ENCODE peak calls at places on chromosomes 16 and 17, in six cellular contexts. X is SJSA1; T is CD8-positive, alpha-beta memory T cell; J is psoas muscle; N is A673; W is thyroid gland. D is an unnamed sample.

GRCh38 chr17:36928450-36929125 is 8.7 kb upstream of the LHX1 start:
- DNase-seq in W (no peak), N (no peak), T (no peak), X (no peak), J (no peak), D (no peak)

GRCh38 chr17:8020776-8021564 is 17.9 kb upstream of the ALOX15B start:
- DNase-seq in W (no peak), J (no peak), T (no peak), N (no peak), X (no peak), D (no peak)

GRCh38 chr16:57113042-57113453 is 20.7 kb downstream of the CPNE2 start:
- DNase-seq in J (no peak), X (no peak), N (no peak), W (peak), T (no peak), D (no peak)

GRCh38 chr17:79951361-79952264 is 84.1 kb downstream of the TBC1D16 start:
- DNase-seq in N (peak), W (peak), T (no peak), X (peak), J (peak), D (peak)

GRCh38 chr16:78742501-78743283 is 643.2 kb downstream of the WWOX start:
- DNase-seq in N (no peak), W (peak), X (peak), J (peak), T (peak), D (peak)

GRCh38 chr17:50468120-50469004 is at the start of gene CHAD:
- DNase-seq in T (no peak), W (no peak), N (no peak), J (peak), X (no peak), D (no peak)

GRCh38 chr16:8948831-8949230 is 14.9 kb downstream of the USP7 start:
- DNase-seq in X (no peak), N (no peak), W (no peak), J (no peak), T (no peak), D (no peak)

GRCh38 chr17:81515530-81516041 is 3.0 kb upstream of the ACTG1 start:
- DNase-seq in N (no peak), X (no peak), J (peak), T (peak), W (no peak), D (no peak)

GRCh38 chr16:88593489-88593888 is 23.3 kb downstream of the ZC3H18 start:
- DNase-seq in X (no peak), W (no peak), N (no peak), T (no peak), J (peak), D (no peak)

GRCh38 chr17:4839965-4840892 is 7.1 kb downstream of the MINK1 start:
- DNase-seq in W (no peak), J (no peak), X (peak), N (no peak), T (no peak), D (no peak)

GRCh38 chr17:4838306-4838785 is 5.2 kb downstream of the MINK1 start:
- DNase-seq in X (no peak), J (no peak), T (no peak), W (no peak), N (no peak), D (no peak)

GRCh38 chr17:4842376-4842775 is 9.2 kb downstream of the MINK1 start:
- DNase-seq in T (no peak), J (no peak), N (no peak), W (no peak), X (no peak), D (no peak)

GRCh38 chr17:4839221-4839620 is 6.1 kb downstream of the MINK1 start:
- DNase-seq in J (no peak), N (no peak), T (no peak), X (no peak), W (no peak), D (no peak)

GRCh38 chr17:4840893-4841242 is 7.7 kb downstream of the MINK1 start:
- DNase-seq in J (no peak), X (no peak), N (no peak), T (no peak), W (no peak), D (no peak)
- H3K4me3 ChIP-seq in J (no peak), X (no peak), N (no peak), T (no peak), W (no peak), D (no peak)

GRCh38 chr17:7011415-7011814 is 1.0 kb upstream of the RNASEK start:
- DNase-seq in N (no peak), T (no peak), W (no peak), J (peak), X (no peak), D (no peak)
- H3K27ac ChIP-seq in N (no peak), T (peak), W (no peak), J (no peak), X (no peak), D (no peak)

GRCh38 chr16:67801889-67802288 is 4.5 kb downstream of the RANBP10 start:
- DNase-seq in X (no peak), J (no peak), W (no peak), T (peak), N (no peak), D (no peak)

GRCh38 chr16:67806428-67807147 is at the start of the genes RANBP10 and TSNAXIP1:
- DNase-seq in T (peak), W (peak), X (peak), N (peak), J (peak), D (peak)

GRCh38 chr16:67805718-67806427 is 487 bp downstream of the RANBP10 start:
- DNase-seq in N (no peak), X (no peak), T (no peak), J (peak), W (peak), D (no peak)

GRCh38 chr16:67804853-67805542 is 1.4 kb downstream of the RANBP10 start:
- DNase-seq in J (no peak), T (no peak), N (no peak), W (no peak), X (no peak), D (no peak)

GRCh38 chr16:67803894-67804293 is 2.5 kb downstream of the RANBP10 start:
- DNase-seq in T (no peak), J (no peak), N (no peak), X (no peak), W (no peak), D (no peak)
- H3K4me3 ChIP-seq in T (no peak), J (no peak), N (no peak), X (no peak), W (no peak), D (no peak)

GRCh38 chr17:76868669-76869208 is 535 bp downstream of the MGAT5B start:
- DNase-seq in T (no peak), X (peak), N (no peak), J (no peak), W (no peak), D (no peak)

GRCh38 chr17:76867578-76868175 is 527 bp upstream of the MGAT5B start:
- DNase-seq in W (no peak), J (no peak), T (no peak), X (peak), N (no peak), D (no peak)

GRCh38 chr17:76869878-76870714 is 1.9 kb downstream of the MGAT5B start:
- DNase-seq in X (peak), W (no peak), T (no peak), N (no peak), J (no peak), D (no peak)

GRCh38 chr17:76868176-76868668 is at the start of gene MGAT5B:
- DNase-seq in N (peak), J (peak), W (peak), X (peak), T (peak), D (peak)

GRCh38 chr17:76869209-76869877 is 1.1 kb downstream of the MGAT5B start:
- DNase-seq in W (no peak), J (no peak), N (no peak), T (no peak), X (no peak), D (no peak)
- H3K27ac ChIP-seq in W (no peak), J (no peak), N (no peak), T (no peak), X (no peak), D (no peak)

GRCh38 chr17:17679748-17680147 is 1.5 kb upstream of the RAI1 start:
- DNase-seq in N (no peak), J (peak), W (peak), X (no peak), T (no peak), D (no peak)

GRCh38 chr17:17679243-17679642 is 2.0 kb upstream of the RAI1 start:
- DNase-seq in J (peak), T (no peak), N (no peak), X (no peak), W (no peak), D (no peak)

GRCh38 chr17:17681187-17681743 is at the start of gene RAI1:
- DNase-seq in T (peak), N (peak), X (peak), W (peak), J (peak), D (peak)

GRCh38 chr17:17681744-17682292 is 560 bp downstream of the RAI1 start:
- DNase-seq in J (peak), N (peak), T (peak), X (no peak), W (peak), D (no peak)

GRCh38 chr17:17680477-17681186 is 626 bp upstream of the RAI1 start:
- DNase-seq in W (no peak), J (no peak), N (no peak), T (no peak), X (no peak), D (no peak)
- H3K4me3 ChIP-seq in W (peak), J (peak), N (peak), T (no peak), X (peak), D (peak)

GRCh38 chr17:76439314-76439928 is 13.5 kb downstream of the UBE2O start:
- DNase-seq in J (no peak), X (no peak), T (no peak), W (no peak), N (no peak), D (no peak)
- H3K27ac ChIP-seq in J (no peak), X (no peak), T (no peak), W (no peak), N (no peak), D (no peak)

GRCh38 chr17:17938388-17939107 is 33.7 kb downstream of the TOM1L2 start:
- DNase-seq in T (no peak), W (no peak), N (no peak), J (no peak), X (no peak), D (peak)
- H3K4me3 ChIP-seq in T (no peak), W (no peak), N (no peak), J (no peak), X (no peak), D (no peak)

GRCh38 chr17:9242983-9243382 is 221.7 kb downstream of the NTN1 start:
- DNase-seq in T (no peak), W (no peak), X (no peak), J (no peak), N (no peak), D (no peak)
- H3K27ac ChIP-seq in T (no peak), W (no peak), X (peak), J (peak), N (no peak), D (peak)

D was measured in small intestine.